ENCODE peak calls at places on chromosomes 16 and 17, in nine cellular contexts. Y, C, E, F, W, D, I, Z and R are unnamed samples.

GRCh38 chr16:87499189-87499486 is 6.3 kb upstream of the ZCCHC14 start:
- DNase-seq in Y (no peak), C (no peak), E (no peak), F (no peak), W (no peak), D (no peak), I (peak), Z (no peak), R (no peak)

GRCh38 chr17:74274703-74275340 is 788 bp downstream of the DNAI2 start:
- DNase-seq in Y (no peak), C (no peak), E (no peak), F (no peak), W (no peak), D (no peak), I (no peak), Z (no peak), R (no peak)

GRCh38 chr17:39627170-39627716 is 491 bp downstream of the PPP1R1B start:
- DNase-seq in Y (no peak), C (no peak), E (no peak), F (no peak), W (no peak), D (no peak), I (no peak), Z (no peak), R (no peak)

GRCh38 chr16:77993111-77993571 is 29.2 kb upstream of the CLEC3A start:
- DNase-seq in Y (no peak), C (no peak), E (no peak), F (no peak), W (no peak), D (peak), I (peak), Z (no peak), R (no peak)

GRCh38 chr17:43356999-43357398 is 41.8 kb upstream of the ARL4D start:
- DNase-seq in Y (no peak), C (no peak), E (no peak), F (no peak), W (no peak), D (no peak), I (peak), Z (no peak), R (no peak)

GRCh38 chr16:23020084-23020483 is 129.2 kb downstream of the USP31 start:
- DNase-seq in Y (no peak), C (no peak), E (no peak), F (no peak), W (no peak), D (no peak), I (no peak), Z (no peak), R (no peak)

GRCh38 chr17:73455050-73455687 is 143.4 kb upstream of the CDC42EP4 start:
- DNase-seq in Y (no peak), C (no peak), E (no peak), F (no peak), W (no peak), D (peak), I (no peak), Z (no peak), R (no peak)

GRCh38 chr17:42784361-42784760 is 4.0 kb downstream of the WNK4 start:
- DNase-seq in Y (no peak), C (no peak), E (no peak), F (no peak), W (no peak), D (no peak), I (no peak), Z (no peak), R (no peak)

GRCh38 chr17:16517477-16517876 is 25.5 kb upstream of the LRRC75A start:
- DNase-seq in Y (no peak), C (no peak), E (no peak), F (no peak), W (no peak), D (no peak), I (no peak), Z (no peak), R (no peak)

GRCh38 chr16:57938484-57938883 is 32.4 kb downstream of the CNGB1 start:
- DNase-seq in Y (no peak), C (no peak), E (no peak), F (no peak), W (no peak), D (no peak), I (no peak), Z (no peak), R (no peak)

GRCh38 chr17:2517539-2517938 is 5.9 kb upstream of the METTL16 start:
- DNase-seq in Y (no peak), C (no peak), E (no peak), F (no peak), W (no peak), D (no peak), I (no peak), Z (no peak), R (no peak)

GRCh38 chr17:74403512-74404137 is 28.3 kb upstream of the GPRC5C start:
- DNase-seq in Y (no peak), C (no peak), E (no peak), F (no peak), W (no peak), D (no peak), I (no peak), Z (no peak), R (peak)